ENCODE peak calls at places on chromosomes 1 and 21, in nine cellular contexts. K is GM20000, X is tibial artery, G is A549, J is coronary artery, R is cardiac muscle cell, O is heart left ventricle, T is IMR-90, B is pancreas. V is an unnamed sample.

GRCh38 chr1:56709269-56709880 is 64.3 kb downstream of the PRKAA2 start:
- DNase-seq in K (peak; percentile 11), B (no peak), T (peak; percentile 65), J (no peak), G (peak; percentile 63), X (no peak), R (peak; percentile 68), O (no peak), V (peak; percentile 22)

GRCh38 chr1:74504125-74505065 is 8.0 kb downstream of the LRRC53 start:
- DNase-seq in K (peak; percentile 37), X (no peak), R (peak; percentile 57), G (peak; percentile 53), T (peak; percentile 50), J (no peak), O (peak; percentile 28), B (peak; percentile 45), V (peak; percentile 72)

GRCh38 chr1:87151500-87152421 is 176.9 kb upstream of the LMO4 start:
- DNase-seq in G (no peak), K (peak; percentile 73), B (peak; percentile 25), R (peak; percentile 77), T (peak; percentile 58), X (peak; percentile 75), O (peak; percentile 81), J (no peak), V (peak; percentile 87)

GRCh38 chr1:30185809-30186208 is 537.6 kb downstream of the MATN1 start:
- DNase-seq in X (no peak), G (no peak), J (no peak), O (no peak), B (no peak), R (no peak), K (no peak), T (no peak), V (no peak)

GRCh38 chr1:101137144-101138126 is 99.4 kb upstream of the S1PR1 start:
- DNase-seq in T (peak; percentile 57), O (no peak), R (peak; percentile 89), J (no peak), X (no peak), K (no peak), B (no peak), G (no peak), V (no peak)

GRCh38 chr1:192167941-192168685 is 9.9 kb downstream of the RGS18 start:
- DNase-seq in K (no peak), O (no peak), T (peak; percentile 49), R (peak; percentile 36), B (no peak), J (no peak), G (no peak), X (no peak), V (no peak)

GRCh38 chr1:228318823-228319241 is 87.8 kb downstream of the TRIM11 start:
- DNase-seq in T (no peak), K (peak; percentile 8), X (no peak), O (peak; percentile 15), G (no peak), R (no peak), B (peak; percentile 5), J (peak; percentile 68), V (no peak)

GRCh38 chr1:179369751-179370341 is 4.1 kb downstream of the AXDND1 start:
- DNase-seq in T (peak; percentile 77), J (no peak), G (peak; percentile 70), B (peak; percentile 49), X (no peak), O (no peak), K (peak; percentile 67), R (peak; percentile 82), V (peak; percentile 45)

GRCh38 chr1:176983786-176984185 is 180.7 kb downstream of the ASTN1 start:
- DNase-seq in T (no peak), O (no peak), B (no peak), G (no peak), K (no peak), X (no peak), J (no peak), R (no peak), V (no peak)

GRCh38 chr1:63368131-63368530 is 704 bp downstream of the ALG6 start:
- DNase-seq in O (no peak), R (no peak), T (no peak), X (no peak), J (no peak), B (no peak), K (peak; percentile 35), G (no peak), V (no peak)

GRCh38 chr1:6222644-6223043 is 13.1 kb downstream of the ICMT start:
- DNase-seq in B (no peak), G (no peak), K (no peak), J (no peak), O (peak; percentile 85), X (peak; percentile 61), T (peak; percentile 31), R (peak; percentile 58), V (no peak)

GRCh38 chr1:25018110-25018470 is 88.0 kb upstream of the RUNX3 start:
- DNase-seq in B (no peak), J (no peak), R (no peak), O (no peak), G (no peak), T (no peak), K (no peak), X (no peak), V (no peak)

GRCh38 chr1:49351744-49352143 is 575.1 kb upstream of the BEND5 start:
- DNase-seq in X (no peak), R (no peak), G (no peak), B (no peak), J (no peak), T (no peak), K (no peak), O (no peak), V (peak; percentile 52)

GRCh38 chr1:63892632-63893395 is 119.0 kb downstream of the ROR1 start:
- DNase-seq in K (peak; percentile 43), G (peak; percentile 18), O (no peak), T (peak; percentile 76), J (no peak), R (peak; percentile 52), B (no peak), X (peak; percentile 39), V (peak; percentile 29)

GRCh38 chr1:168281603-168282002 is 926 bp downstream of the TBX19 start:
- DNase-seq in K (no peak), B (no peak), G (no peak), J (no peak), X (no peak), T (no peak), R (no peak), O (no peak), V (no peak)

DNA sequence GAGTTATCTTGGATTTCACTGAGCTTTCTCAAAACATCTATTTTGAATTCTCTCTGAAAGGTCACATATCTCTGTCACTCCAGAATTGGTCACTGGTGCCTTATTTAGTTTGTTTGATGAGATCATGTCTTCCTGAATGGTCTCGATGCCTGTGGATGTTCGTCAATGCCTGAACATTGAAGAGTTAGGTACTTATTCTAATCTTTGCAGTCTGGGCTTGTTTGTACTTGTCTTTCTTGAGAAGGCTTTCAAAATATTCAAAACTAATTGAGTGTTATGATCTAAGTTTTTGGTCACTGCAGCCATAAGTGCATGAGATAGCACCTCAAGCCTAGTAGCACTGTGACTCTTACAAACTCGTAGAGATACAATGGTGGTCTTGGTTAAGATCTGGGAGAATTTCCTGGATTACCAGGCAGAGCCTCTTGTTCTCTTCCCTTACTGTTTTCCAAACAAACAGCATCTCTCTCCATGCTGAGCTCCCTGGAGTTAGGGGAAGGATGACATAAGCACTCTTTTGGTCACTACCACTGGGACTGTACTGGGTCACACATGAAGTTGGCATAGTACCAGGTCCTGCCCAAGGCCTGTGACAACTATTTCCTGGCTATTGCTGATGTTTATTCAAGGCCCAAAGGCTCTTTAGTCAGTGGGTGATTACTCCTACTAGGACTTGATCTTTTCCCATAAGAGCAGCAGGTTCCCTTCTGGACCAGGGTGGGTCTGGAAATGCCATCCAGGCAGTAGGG is 25.6 kb downstream of the SLC22A15 start:
- DNase-seq in K (no peak), B (peak; percentile 75), X (no peak), T (no peak), G (peak; percentile 1), J (no peak), R (no peak), O (no peak), V (peak; percentile 5)
- TF ChIP-seq CTCF in K (no peak), B (no peak), X (no peak), T (no peak), G (no peak), J (no peak), R (no peak), O (no peak), V (no peak)

DNA sequence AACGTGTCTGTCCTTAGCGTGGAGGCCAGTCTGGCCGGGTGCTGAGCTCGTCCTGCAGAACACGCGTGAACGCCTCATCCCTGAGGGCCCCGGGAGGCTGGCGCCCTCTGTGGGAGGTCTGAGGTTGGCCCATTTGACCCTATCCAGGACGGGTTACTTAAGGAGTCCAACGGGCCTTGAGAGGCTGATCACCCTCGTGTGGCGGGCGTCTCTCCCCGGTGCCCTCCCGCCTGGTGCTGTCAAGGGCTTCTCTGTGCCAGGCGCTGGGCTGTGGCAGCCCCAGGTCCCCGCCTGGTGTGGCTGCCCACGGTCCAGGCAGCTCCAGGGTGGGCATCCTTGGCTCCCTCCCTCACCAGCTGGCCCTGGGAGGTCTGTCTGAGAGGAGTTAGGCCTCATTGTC is 9.7 kb downstream of the SKI start:
- DNase-seq in K (no peak), X (no peak), J (peak; percentile 76), O (peak; percentile 23), G (peak; percentile 35), T (no peak), R (no peak), B (peak; percentile 22), V (no peak)
- TF ChIP-seq CTCF in K (no peak), X (no peak), J (no peak), O (no peak), G (no peak), T (no peak), R (peak; percentile 26), B (no peak), V (no peak)

GRCh38 chr21:42113926-42114409 is 42.9 kb downstream of the UMODL1 start:
- DNase-seq in R (no peak), K (no peak), O (no peak), X (peak; percentile 63), G (no peak), J (no peak), B (no peak), T (no peak), V (no peak)
- TF ChIP-seq CTCF in R (no peak), K (no peak), O (no peak), X (peak; percentile 6), G (no peak), J (no peak), B (no peak), T (no peak), V (no peak)

GRCh38 chr1:92820551-92820950 is 11.3 kb upstream of the RPL5 start:
- DNase-seq in X (no peak), B (no peak), R (no peak), K (no peak), J (no peak), G (no peak), T (peak; percentile 56), O (no peak), V (no peak)

GRCh38 chr1:92817986-92818764 is 13.7 kb upstream of the RPL5 start:
- DNase-seq in X (no peak), B (peak; percentile 36), K (peak; percentile 54), J (no peak), T (no peak), G (peak; percentile 46), O (no peak), R (peak; percentile 60), V (peak; percentile 30)

GRCh38 chr1:92817137-92817697 is 14.6 kb upstream of the RPL5 start:
- DNase-seq in T (no peak), R (no peak), X (no peak), J (no peak), B (no peak), K (no peak), O (no peak), G (no peak), V (peak; percentile 15)

GRCh38 chr1:92822907-92823306 is 8.9 kb upstream of the RPL5 start:
- DNase-seq in B (no peak), O (no peak), X (no peak), G (no peak), R (peak; percentile 73), T (peak; percentile 86), J (no peak), K (no peak), V (peak; percentile 67)

GRCh38 chr1:92820024-92820423 is 11.8 kb upstream of the RPL5 start:
- DNase-seq in T (peak; percentile 50), G (no peak), J (no peak), O (no peak), K (no peak), B (no peak), R (no peak), X (no peak), V (no peak)
- TF ChIP-seq CTCF in T (no peak), G (no peak), J (no peak), O (no peak), K (no peak), B (no peak), R (no peak), X (no peak), V (no peak)